ENCODE peak calls at places on chromosomes 1 and 21, in seven cellular contexts. Q is fibroblast of lung, J is upper lobe of right lung, N is stomach, L is transverse colon, D is Panc1, Y is adrenal gland. G is an unnamed sample. For H3K9me3, the result is how much of the 10 kb centered on the place peaks cover.

GRCh38 chr1:88731475-88731874 is 47.4 kb downstream of the PKN2 start:
- DNase-seq in Q (peak), J (no peak), N (no peak), L (peak), D (peak), Y (peak), G (peak)

GRCh38 chr1:232968965-232969364 is 18.6 kb downstream of the NTPCR start:
- DNase-seq in Q (peak), J (no peak), N (peak), L (no peak), D (no peak), Y (peak), G (no peak)

GRCh38 chr1:98410082-98410481 is 251.4 kb upstream of the SNX7 start:
- DNase-seq in Q (no peak), J (no peak), N (no peak), L (no peak), D (no peak), Y (no peak), G (no peak)

GRCh38 chr1:54356680-54357147 is 49.5 kb downstream of the SSBP3 start:
- DNase-seq in Q (no peak), J (no peak), N (no peak), L (no peak), D (no peak), Y (no peak), G (no peak)

GRCh38 chr1:17895986-17896385 is 140.9 kb downstream of the ACTL8 start:
- DNase-seq in Q (no peak), J (peak), N (no peak), L (no peak), D (no peak), Y (no peak), G (no peak)

GRCh38 chr1:151854658-151855057 is 1.1 kb upstream of the THEM5 start:
- DNase-seq in Q (no peak), J (no peak), N (no peak), L (no peak), D (no peak), Y (no peak), G (no peak)

GRCh38 chr1:217482356-217483102 is 148.4 kb downstream of the GPATCH2 start:
- DNase-seq in Q (peak), J (no peak), N (no peak), L (no peak), D (no peak), Y (no peak), G (no peak)

GRCh38 chr1:93704063-93704462 is 22.4 kb upstream of the BCAR3 start:
- DNase-seq in Q (no peak), J (peak), N (no peak), L (peak), D (no peak), Y (no peak), G (no peak)

GRCh38 chr1:168396940-168397680 is 116.4 kb downstream of the TBX19 start:
- DNase-seq in Q (no peak), J (no peak), N (no peak), L (no peak), D (no peak), Y (no peak), G (no peak)

GRCh38 chr1:75233302-75233929 is 99.2 kb downstream of the LHX8 start:
- DNase-seq in Q (peak), J (no peak), N (no peak), L (no peak), D (peak), Y (no peak), G (peak)

GRCh38 chr1:171742577-171742922 is 685 bp upstream of the VAMP4 start:
- DNase-seq in Q (peak), J (peak), N (peak), L (peak), D (no peak), Y (peak), G (peak)

GRCh38 chr21:27647401-27647800 is 680.5 kb upstream of the ADAMTS5 start:
- DNase-seq in Q (peak), J (no peak), N (no peak), L (no peak), D (no peak), Y (no peak), G (no peak)

GRCh38 chr1:89552481-89553194 is 28.0 kb downstream of the LRRC8B start:
- DNase-seq in Q (peak), J (no peak), N (no peak), L (peak), D (no peak), Y (peak), G (peak)

GRCh38 chr1:91735266-91735845 is 150.6 kb downstream of the TGFBR3 start:
- DNase-seq in Q (no peak), J (no peak), N (no peak), L (no peak), D (no peak), Y (peak), G (no peak)

GRCh38 chr1:150567341-150567716 is 12.1 kb downstream of the MCL1 start:
- DNase-seq in Q (peak), J (peak), N (no peak), L (peak), D (no peak), Y (no peak), G (peak)

GRCh38 chr1:32702599-32703478 is at the start of gene SYNC:
- DNase-seq in Q (peak), J (peak), N (peak), L (peak), D (no peak), Y (peak), G (peak)

GRCh38 chr1:12552951-12553921 is 64.8 kb downstream of the DHRS3 start:
- DNase-seq in Q (no peak), J (peak), N (no peak), L (no peak), D (no peak), Y (no peak), G (peak)

GRCh38 chr1:12554521-12555305 is 63.3 kb downstream of the DHRS3 start:
- DNase-seq in Q (no peak), J (peak), N (no peak), L (no peak), D (no peak), Y (no peak), G (no peak)

GRCh38 chr1:12551584-12551983 is 66.4 kb downstream of the DHRS3 start:
- DNase-seq in Q (no peak), J (no peak), N (no peak), L (no peak), D (no peak), Y (no peak), G (no peak)

GRCh38 chr1:12553963-12554362 is 64.0 kb downstream of the DHRS3 start:
- DNase-seq in Q (no peak), J (no peak), N (no peak), L (no peak), D (no peak), Y (no peak), G (no peak)

DNA sequence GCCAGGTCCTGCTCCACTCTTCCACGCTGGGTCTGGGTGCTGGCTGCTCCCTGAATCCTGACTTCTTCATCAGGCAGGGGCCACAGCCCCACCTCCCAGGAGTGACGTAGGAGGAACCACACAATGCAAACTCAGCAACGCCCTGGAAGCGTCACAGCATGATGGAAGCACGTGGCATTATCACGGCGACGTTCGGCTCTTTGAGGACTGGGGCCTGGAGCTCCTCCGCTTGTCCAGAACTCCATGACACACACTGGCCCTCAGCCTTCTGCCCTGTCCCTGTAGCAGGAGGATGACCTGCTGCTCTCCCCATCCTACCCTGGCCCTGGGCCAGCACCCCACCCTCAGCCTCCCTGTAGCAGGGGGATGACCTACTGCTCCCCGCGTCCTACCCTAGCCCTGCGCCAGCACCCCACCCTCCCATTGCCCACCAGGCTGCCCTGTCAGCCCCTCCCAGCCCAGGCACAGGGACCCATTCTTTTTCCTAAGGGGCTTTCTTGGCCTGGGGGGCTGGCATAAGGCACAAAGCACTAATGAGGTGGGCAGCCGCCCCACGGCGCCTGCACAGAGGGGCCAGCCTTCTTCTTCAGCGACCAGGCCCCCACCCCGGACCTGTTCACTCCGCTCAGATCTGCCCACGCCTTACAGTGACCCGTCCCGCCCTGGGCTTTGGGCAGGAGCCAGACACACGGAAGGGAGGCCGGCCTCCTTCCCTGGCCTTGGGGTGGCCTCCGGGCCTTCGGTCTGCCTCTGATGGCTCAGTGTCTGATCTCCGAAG is 65.7 kb downstream of the DHRS3 start:
- DNase-seq in Q (no peak), J (peak), N (no peak), L (no peak), D (no peak), Y (no peak), G (no peak)
- H3K27ac ChIP-seq in Q (no peak), J (no peak), N (peak), L (peak), D (peak), Y (peak), G (peak)

GRCh38 chr1:49364676-49365075 is 588.0 kb upstream of the BEND5 start:
- DNase-seq in Q (no peak), J (no peak), N (no peak), L (no peak), D (no peak), Y (no peak), G (no peak)

GRCh38 chr1:49358036-49358435 is 581.3 kb upstream of the BEND5 start:
- DNase-seq in Q (no peak), J (no peak), N (no peak), L (no peak), D (no peak), Y (no peak), G (no peak)

GRCh38 chr1:49363628-49364027 is 586.9 kb upstream of the BEND5 start:
- DNase-seq in Q (no peak), J (no peak), N (no peak), L (no peak), D (no peak), Y (no peak), G (no peak)
- H3K9me3 ChIP-seq in Q (under half), J (under half), N (under half), L (under half), D (under half), Y (under half), G (under half)

GRCh38 chr1:180156201-180156600 is 1.5 kb downstream of the QSOX1 start:
- DNase-seq in Q (peak), J (no peak), N (no peak), L (no peak), D (no peak), Y (no peak), G (no peak)

GRCh38 chr1:180157108-180157507 is 2.4 kb downstream of the QSOX1 start:
- DNase-seq in Q (peak), J (no peak), N (no peak), L (no peak), D (no peak), Y (no peak), G (peak)

GRCh38 chr1:180155202-180155682 is 573 bp downstream of the QSOX1 start:
- DNase-seq in Q (no peak), J (no peak), N (no peak), L (peak), D (no peak), Y (no peak), G (no peak)

GRCh38 chr1:180157576-180158057 is 2.9 kb downstream of the QSOX1 start:
- DNase-seq in Q (no peak), J (no peak), N (peak), L (peak), D (no peak), Y (peak), G (no peak)

GRCh38 chr1:180156631-180157091 is 2.0 kb downstream of the QSOX1 start:
- DNase-seq in Q (peak), J (no peak), N (no peak), L (no peak), D (no peak), Y (no peak), G (no peak)
- H3K27ac ChIP-seq in Q (peak), J (peak), N (peak), L (peak), D (no peak), Y (no peak), G (no peak)

GRCh38 chr1:2821970-2822620 is 20.6 kb upstream of the TTC34 start:
- DNase-seq in Q (no peak), J (no peak), N (peak), L (peak), D (no peak), Y (peak), G (no peak)

GRCh38 chr1:2820731-2821372 is 19.4 kb upstream of the TTC34 start:
- DNase-seq in Q (no peak), J (no peak), N (no peak), L (no peak), D (no peak), Y (no peak), G (no peak)

GRCh38 chr1:2821373-2821955 is 20.0 kb upstream of the TTC34 start:
- DNase-seq in Q (no peak), J (no peak), N (no peak), L (no peak), D (no peak), Y (no peak), G (no peak)

GRCh38 chr1:2819429-2819828 is 17.9 kb upstream of the TTC34 start:
- DNase-seq in Q (no peak), J (no peak), N (no peak), L (no peak), D (no peak), Y (no peak), G (no peak)

DNA sequence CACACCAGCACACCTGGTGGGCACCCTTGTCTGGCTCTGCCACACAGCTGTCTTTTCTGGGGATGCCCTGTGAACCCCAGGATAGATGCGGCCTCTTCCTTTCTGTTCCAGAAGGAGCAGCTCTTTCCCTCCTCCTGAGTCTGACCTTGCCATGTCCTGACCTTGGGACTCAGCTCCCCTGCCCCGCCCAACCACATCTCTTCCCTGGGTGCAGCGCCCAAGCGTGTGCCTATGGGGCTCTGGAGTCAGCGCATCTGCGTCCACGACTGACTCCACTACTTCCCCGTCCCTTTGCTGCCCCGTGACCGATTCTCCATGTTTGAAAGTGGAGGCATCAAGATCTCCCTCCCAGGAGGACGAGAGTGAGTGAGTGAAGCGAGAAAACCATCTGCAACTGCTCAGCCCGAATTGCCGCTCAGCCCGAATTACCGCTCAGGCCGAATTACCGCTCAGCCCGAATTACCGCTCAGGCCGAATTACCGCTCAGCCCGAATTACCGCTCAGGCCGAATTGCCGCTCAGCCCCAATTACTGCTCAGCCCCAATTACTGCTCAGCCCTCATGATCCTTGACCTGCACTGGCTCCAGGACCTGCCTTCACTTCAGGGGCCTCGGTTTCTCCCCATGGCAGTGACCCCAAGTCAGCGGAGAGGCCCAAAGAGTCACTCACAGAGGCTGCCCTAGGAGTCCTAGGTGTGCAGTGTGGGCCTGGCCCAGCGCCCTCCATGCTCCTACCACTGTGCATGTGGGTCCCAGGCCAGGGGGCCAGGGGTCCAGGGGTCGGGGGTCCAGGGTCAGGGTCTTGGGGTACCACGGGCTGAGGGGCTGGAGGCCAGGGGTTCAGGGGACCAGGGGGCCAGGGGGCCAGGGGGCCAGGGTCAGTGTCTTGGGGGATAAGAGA is 18.6 kb upstream of the TTC34 start:
- DNase-seq in Q (no peak), J (no peak), N (no peak), L (no peak), D (no peak), Y (no peak), G (no peak)
- H3K9me3 ChIP-seq in Q (under half), J (under half), N (under half), L (under half), D (under half), Y (under half), G (under half)

GRCh38 chr1:61287734-61288133 is 205.4 kb downstream of the NFIA start:
- DNase-seq in Q (peak), J (no peak), N (no peak), L (no peak), D (no peak), Y (no peak), G (no peak)
- H3K27ac ChIP-seq in Q (no peak), J (no peak), N (peak), L (no peak), D (no peak), Y (no peak), G (no peak)

GRCh38 chr1:238582816-238583215 is 692.1 kb upstream of the ZP4 start:
- DNase-seq in Q (no peak), J (no peak), N (no peak), L (no peak), D (no peak), Y (no peak), G (no peak)
- H3K9me3 ChIP-seq in Q (under half), J (under half), N (under half), L (under half), D (under half), Y (under half), G (under half)

DNA sequence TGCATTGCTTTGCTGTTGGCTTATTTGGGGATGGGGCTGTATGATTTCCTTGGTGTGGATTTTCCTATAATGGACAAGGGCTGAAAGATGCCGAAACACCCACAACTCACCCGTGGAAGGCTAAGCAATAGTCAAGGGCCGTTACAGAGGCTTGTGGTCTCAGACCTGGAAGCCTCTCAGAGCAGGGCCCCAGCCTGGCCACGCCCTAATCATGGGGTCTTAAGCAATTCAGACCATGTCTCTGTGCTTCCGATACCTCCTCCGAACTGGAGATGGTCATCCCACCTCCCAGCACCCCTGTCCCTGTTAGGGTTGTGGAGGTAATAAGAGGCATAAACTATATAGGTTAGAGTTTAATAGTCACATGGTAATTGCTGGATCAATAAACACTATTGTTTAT is 3.4 kb downstream of the ABCG1 start:
- DNase-seq in Q (no peak), J (no peak), N (peak), L (no peak), D (no peak), Y (no peak), G (no peak)
- H3K27ac ChIP-seq in Q (no peak), J (no peak), N (peak), L (peak), D (no peak), Y (no peak), G (no peak)

GRCh38 chr1:2921970-2922686 is 99.1 kb upstream of the ACTRT2 start:
- DNase-seq in Q (no peak), J (no peak), N (no peak), L (no peak), D (no peak), Y (peak), G (no peak)
- H3K9me3 ChIP-seq in Q (under half), J (under half), N (under half), L (under half), D (under half), Y (under half), G (under half)

GRCh38 chr21:38489729-38490128 is 8.5 kb downstream of the ERG start:
- DNase-seq in Q (no peak), J (no peak), N (no peak), L (no peak), D (no peak), Y (no peak), G (no peak)
- H3K27ac ChIP-seq in Q (no peak), J (no peak), N (no peak), L (peak), D (no peak), Y (no peak), G (no peak)